ENCODE peak calls at places on chromosomes 12 and 14, in six cellular contexts. Y, I, U, B, V and S are unnamed samples.

GRCh38 chr12:122051231-122051876 is 27.2 kb upstream of the MLXIP start:
- DNase-seq in Y (no peak), I (no peak), U (no peak), B (no peak), V (no peak), S (no peak)

GRCh38 chr12:71562681-71563595 is 100.7 kb downstream of the ZFC3H1 start:
- DNase-seq in Y (no peak), I (no peak), U (no peak), B (no peak), V (no peak), S (no peak)

GRCh38 chr14:102929349-102930137 is 7.1 kb downstream of the AMN start:
- DNase-seq in Y (no peak), I (no peak), U (no peak), B (no peak), V (no peak), S (no peak)

GRCh38 chr14:38042356-38042755 is 165.3 kb upstream of the SSTR1 start:
- DNase-seq in Y (no peak), I (no peak), U (no peak), B (peak; percentile 75), V (no peak), S (no peak)

GRCh38 chr14:71169028-71169427 is 261.8 kb downstream of the PCNX1 start:
- DNase-seq in Y (no peak), I (no peak), U (no peak), B (no peak), V (peak; percentile 27), S (no peak)

GRCh38 chr12:124734224-124734788 is 129.4 kb downstream of the SCARB1 start:
- DNase-seq in Y (no peak), I (peak; percentile 55), U (no peak), B (no peak), V (peak; percentile 95), S (peak; percentile 75)

GRCh38 chr12:30748150-30748549 is 6.6 kb downstream of the CAPRIN2 start:
- DNase-seq in Y (no peak), I (no peak), U (no peak), B (no peak), V (no peak), S (no peak)

GRCh38 chr12:111753144-111753881 is 13.4 kb upstream of the ALDH2 start:
- DNase-seq in Y (no peak), I (peak; percentile 77), U (no peak), B (no peak), V (no peak), S (peak; percentile 75)

GRCh38 chr14:104926619-104927431 is 2.1 kb downstream of the PLD4 start:
- DNase-seq in Y (no peak), I (no peak), U (no peak), B (no peak), V (peak; percentile 76), S (peak; percentile 13)

GRCh38 chr12:29255061-29255460 is 106.0 kb downstream of the FAR2 start:
- DNase-seq in Y (no peak), I (no peak), U (no peak), B (no peak), V (peak; percentile 35), S (no peak)

GRCh38 chr12:106359620-106360399 is 2.3 kb downstream of the POLR3B start:
- DNase-seq in Y (no peak), I (no peak), U (no peak), B (no peak), V (no peak), S (no peak)

GRCh38 chr14:35229495-35230089 is 62.6 kb upstream of the PSMA6 start:
- DNase-seq in Y (no peak), I (no peak), U (no peak), B (peak; percentile 11), V (peak; percentile 57), S (no peak)

GRCh38 chr12:130497991-130498390 is 160.3 kb downstream of the PIWIL1 start:
- DNase-seq in Y (no peak), I (no peak), U (no peak), B (no peak), V (no peak), S (no peak)

GRCh38 chr12:89707992-89708792 is 446 bp downstream of the ATP2B1 start:
- DNase-seq in Y (peak; percentile 15), I (peak; percentile 47), U (peak; percentile 21), B (no peak), V (no peak), S (peak; percentile 51)

GRCh38 chr12:132256646-132257045 is 72.7 kb downstream of the GALNT9 start:
- DNase-seq in Y (no peak), I (no peak), U (no peak), B (no peak), V (no peak), S (no peak)

GRCh38 chr14:63726499-63726898 is 1.4 kb downstream of the SGPP1 start:
- DNase-seq in Y (no peak), I (no peak), U (no peak), B (no peak), V (no peak), S (no peak)

GRCh38 chr12:68334136-68334535 is 2.0 kb upstream of the MDM1 start:
- DNase-seq in Y (no peak), I (no peak), U (no peak), B (no peak), V (no peak), S (no peak)

GRCh38 chr14:77616133-77616453 is 344 bp downstream of the SPTLC2 start:
- DNase-seq in Y (no peak), I (no peak), U (no peak), B (no peak), V (no peak), S (no peak)

GRCh38 chr12:116339062-116339461 is 61.6 kb upstream of the MED13L start:
- DNase-seq in Y (no peak), I (no peak), U (no peak), B (no peak), V (no peak), S (no peak)

GRCh38 chr12:67413577-67413976 is 144.4 kb downstream of the CAND1 start:
- DNase-seq in Y (no peak), I (no peak), U (no peak), B (no peak), V (no peak), S (no peak)

GRCh38 chr12:47850153-47851084 is 30.7 kb upstream of the HDAC7 start:
- DNase-seq in Y (no peak), I (no peak), U (no peak), B (no peak), V (no peak), S (no peak)

GRCh38 chr12:111313833-111314259 is 55.0 kb downstream of the PHETA1 start:
- DNase-seq in Y (peak; percentile 36), I (peak; percentile 73), U (peak; percentile 58), B (no peak), V (peak; percentile 87), S (peak; percentile 90)

GRCh38 chr12:91381309-91381804 is 198.7 kb upstream of the DCN start:
- DNase-seq in Y (no peak), I (peak; percentile 46), U (no peak), B (peak; percentile 40), V (no peak), S (peak; percentile 66)

GRCh38 chr14:101134161-101134631 is 230.7 kb upstream of the RTL1 start:
- DNase-seq in Y (no peak), I (no peak), U (no peak), B (no peak), V (no peak), S (no peak)

GRCh38 chr12:119681139-119681538 is 13.2 kb downstream of the PRKAB1 start:
- DNase-seq in Y (no peak), I (no peak), U (no peak), B (no peak), V (no peak), S (no peak)

GRCh38 chr12:75275702-75276101 is 54.4 kb downstream of the CAPS2 start:
- DNase-seq in Y (no peak), I (no peak), U (no peak), B (no peak), V (no peak), S (no peak)

GRCh38 chr14:72649603-72650227 is 244.2 kb downstream of the DPF3 start:
- DNase-seq in Y (no peak), I (no peak), U (no peak), B (no peak), V (no peak), S (no peak)

GRCh38 chr12:18239561-18239960 is 21.8 kb upstream of the PIK3C2G start:
- DNase-seq in Y (no peak), I (no peak), U (no peak), B (no peak), V (no peak), S (no peak)

GRCh38 chr14:79965896-79966295 is 245.4 kb downstream of the DIO2 start:
- DNase-seq in Y (no peak), I (no peak), U (no peak), B (no peak), V (no peak), S (no peak)

GRCh38 chr14:92670967-92671366 is 77.5 kb downstream of the LGMN start:
- DNase-seq in Y (no peak), I (peak; percentile 9), U (no peak), B (no peak), V (no peak), S (no peak)